ENCODE peak calls at places on chromosomes 7 and 10, in nine cellular contexts. One of them, this sample, is unnamed.

GRCh38 chr10:35448687-35449662 is 112.7 kb downstream of the CCNY start:
- DNase-seq in ovary: peak
- DNase-seq in ascending aorta: no peak
- DNase-seq in A549: no peak
- DNase-seq in tibial artery: no peak
- DNase-seq in upper lobe of right lung: no peak
- DNase-seq in suprapubic skin: no peak
- DNase-seq in GM12878: no peak
- DNase-seq in Peyer's patch: no peak
- DNase-seq in this sample: no peak

GRCh38 chr7:43303740-43304241 is 191.3 kb downstream of the HECW1 start:
- DNase-seq in ovary: peak
- DNase-seq in ascending aorta: no peak
- DNase-seq in A549: no peak
- DNase-seq in tibial artery: no peak
- DNase-seq in upper lobe of right lung: no peak
- DNase-seq in suprapubic skin: no peak
- DNase-seq in GM12878: no peak
- DNase-seq in Peyer's patch: no peak
- DNase-seq in this sample: no peak

GRCh38 chr7:33669251-33669670 is 236.1 kb upstream of the BMPER start:
- DNase-seq in ovary: no peak
- DNase-seq in ascending aorta: no peak
- DNase-seq in A549: no peak
- DNase-seq in tibial artery: no peak
- DNase-seq in upper lobe of right lung: no peak
- DNase-seq in suprapubic skin: no peak
- DNase-seq in GM12878: no peak
- DNase-seq in Peyer's patch: no peak
- DNase-seq in this sample: no peak

GRCh38 chr7:45689797-45690761 is 115.9 kb downstream of the ADCY1 start:
- DNase-seq in ovary: peak
- DNase-seq in ascending aorta: peak
- DNase-seq in A549: no peak
- DNase-seq in tibial artery: no peak
- DNase-seq in upper lobe of right lung: peak
- DNase-seq in suprapubic skin: peak
- DNase-seq in GM12878: no peak
- DNase-seq in Peyer's patch: peak
- DNase-seq in this sample: no peak

GRCh38 chr7:699260-700170 is 27.0 kb upstream of the DNAAF5 start:
- DNase-seq in ovary: no peak
- DNase-seq in ascending aorta: peak
- DNase-seq in A549: no peak
- DNase-seq in tibial artery: no peak
- DNase-seq in upper lobe of right lung: peak
- DNase-seq in suprapubic skin: peak
- DNase-seq in GM12878: no peak
- DNase-seq in Peyer's patch: no peak
- DNase-seq in this sample: no peak

GRCh38 chr10:98274562-98274961 is 6.6 kb upstream of the LOXL4 start:
- DNase-seq in ovary: no peak
- DNase-seq in ascending aorta: peak
- DNase-seq in A549: no peak
- DNase-seq in tibial artery: no peak
- DNase-seq in upper lobe of right lung: no peak
- DNase-seq in suprapubic skin: no peak
- DNase-seq in GM12878: no peak
- DNase-seq in Peyer's patch: no peak
- DNase-seq in this sample: no peak

GRCh38 chr10:121597504-121598241 is 571 bp downstream of the FGFR2 start:
- DNase-seq in ovary: peak
- DNase-seq in ascending aorta: no peak
- DNase-seq in A549: no peak
- DNase-seq in tibial artery: no peak
- DNase-seq in upper lobe of right lung: no peak
- DNase-seq in suprapubic skin: peak
- DNase-seq in GM12878: no peak
- DNase-seq in Peyer's patch: no peak
- DNase-seq in this sample: no peak

GRCh38 chr10:124652200-124652599 is 92.0 kb downstream of the FAM53B start:
- DNase-seq in ovary: no peak
- DNase-seq in ascending aorta: no peak
- DNase-seq in A549: no peak
- DNase-seq in tibial artery: no peak
- DNase-seq in upper lobe of right lung: no peak
- DNase-seq in suprapubic skin: no peak
- DNase-seq in GM12878: no peak
- DNase-seq in Peyer's patch: no peak
- DNase-seq in this sample: no peak

GRCh38 chr7:109695386-109695785 is 1125.7 kb downstream of the DNAJB9 start:
- DNase-seq in ovary: no peak
- DNase-seq in ascending aorta: no peak
- DNase-seq in A549: no peak
- DNase-seq in tibial artery: no peak
- DNase-seq in upper lobe of right lung: no peak
- DNase-seq in suprapubic skin: no peak
- DNase-seq in GM12878: no peak
- DNase-seq in Peyer's patch: no peak
- DNase-seq in this sample: no peak

GRCh38 chr10:124026337-124026939 is 67.0 kb downstream of the CHST15 start:
- DNase-seq in ovary: no peak
- DNase-seq in ascending aorta: no peak
- DNase-seq in A549: no peak
- DNase-seq in tibial artery: no peak
- DNase-seq in upper lobe of right lung: no peak
- DNase-seq in suprapubic skin: no peak
- DNase-seq in GM12878: no peak
- DNase-seq in Peyer's patch: no peak
- DNase-seq in this sample: no peak

GRCh38 chr10:103197177-103197576 is 4.1 kb upstream of the NT5C2 start:
- DNase-seq in ovary: no peak
- DNase-seq in ascending aorta: peak
- DNase-seq in A549: peak
- DNase-seq in tibial artery: peak
- DNase-seq in upper lobe of right lung: no peak
- DNase-seq in suprapubic skin: peak
- DNase-seq in GM12878: no peak
- DNase-seq in Peyer's patch: peak
- DNase-seq in this sample: no peak

GRCh38 chr7:107594961-107595737 is 15.1 kb downstream of the BCAP29 start:
- DNase-seq in ovary: no peak
- DNase-seq in ascending aorta: peak
- DNase-seq in A549: no peak
- DNase-seq in tibial artery: no peak
- DNase-seq in upper lobe of right lung: no peak
- DNase-seq in suprapubic skin: no peak
- DNase-seq in GM12878: no peak
- DNase-seq in Peyer's patch: no peak
- DNase-seq in this sample: no peak

GRCh38 chr7:117090820-117091219 is 137.5 kb downstream of the ST7 start:
- DNase-seq in ovary: no peak
- DNase-seq in ascending aorta: no peak
- DNase-seq in A549: no peak
- DNase-seq in tibial artery: no peak
- DNase-seq in upper lobe of right lung: no peak
- DNase-seq in suprapubic skin: no peak
- DNase-seq in GM12878: no peak
- DNase-seq in Peyer's patch: no peak
- DNase-seq in this sample: no peak

DNA sequence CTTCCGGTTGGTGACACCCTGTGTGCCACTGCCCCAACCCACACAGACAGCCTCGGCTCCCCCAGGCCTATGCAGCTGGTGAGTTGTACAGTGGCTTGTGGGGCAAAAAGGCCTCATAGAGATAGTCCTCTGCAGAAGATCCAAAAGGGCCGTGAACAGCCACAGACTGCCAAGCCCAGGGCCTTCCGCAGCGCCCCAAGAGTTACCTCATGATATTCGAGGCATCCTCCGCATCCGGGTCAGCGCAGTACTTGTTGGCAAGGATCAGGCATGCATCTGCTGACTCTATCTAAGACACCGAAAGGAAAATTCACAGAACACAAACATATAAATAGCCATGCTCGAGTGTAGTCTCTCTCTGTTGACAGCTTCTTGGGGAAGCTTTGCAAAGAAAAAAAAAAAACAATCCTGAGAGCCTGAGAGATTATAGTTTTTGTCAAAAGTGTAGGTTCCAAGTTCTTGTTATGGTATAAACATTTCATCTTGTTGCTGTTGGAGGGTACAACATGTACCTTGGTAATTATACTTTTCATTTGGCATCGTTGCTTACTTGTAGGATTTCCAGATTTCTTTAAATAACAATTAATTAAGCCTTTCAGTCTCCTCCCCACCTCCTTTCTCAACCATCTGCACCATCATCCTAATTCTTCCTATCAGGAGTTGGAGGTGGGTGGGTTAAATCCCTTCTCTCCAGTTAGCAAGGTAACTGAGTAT is 553.0 kb downstream of the KCNMA1 start:
- DNase-seq in ovary: peak
- DNase-seq in ascending aorta: no peak
- DNase-seq in A549: no peak
- DNase-seq in tibial artery: no peak
- DNase-seq in upper lobe of right lung: no peak
- DNase-seq in suprapubic skin: no peak
- DNase-seq in GM12878: no peak
- DNase-seq in Peyer's patch: no peak
- DNase-seq in this sample: no peak
- H3K27ac ChIP-seq in ovary: no peak
- H3K27ac ChIP-seq in ascending aorta: peak
- H3K27ac ChIP-seq in A549: no peak
- H3K27ac ChIP-seq in tibial artery: no peak
- H3K27ac ChIP-seq in upper lobe of right lung: no peak
- H3K27ac ChIP-seq in suprapubic skin: no peak
- H3K27ac ChIP-seq in GM12878: no peak
- H3K27ac ChIP-seq in Peyer's patch: no peak
- H3K27ac ChIP-seq in this sample: no peak

GRCh38 chr10:28177944-28178637 is 124.8 kb downstream of the MPP7 start:
- DNase-seq in ovary: no peak
- DNase-seq in ascending aorta: no peak
- DNase-seq in A549: no peak
- DNase-seq in tibial artery: no peak
- DNase-seq in upper lobe of right lung: no peak
- DNase-seq in suprapubic skin: no peak
- DNase-seq in GM12878: no peak
- DNase-seq in Peyer's patch: no peak
- DNase-seq in this sample: no peak
- H3K4me3 ChIP-seq in ovary: peak
- H3K4me3 ChIP-seq in ascending aorta: peak
- H3K4me3 ChIP-seq in A549: no peak
- H3K4me3 ChIP-seq in tibial artery: peak
- H3K4me3 ChIP-seq in upper lobe of right lung: peak
- H3K4me3 ChIP-seq in suprapubic skin: no peak
- H3K4me3 ChIP-seq in GM12878: no peak
- H3K4me3 ChIP-seq in Peyer's patch: peak
- H3K4me3 ChIP-seq in this sample: no peak

GRCh38 chr7:101803203-101804086 is 14.0 kb upstream of the CUX1 start:
- DNase-seq in ovary: no peak
- DNase-seq in ascending aorta: no peak
- DNase-seq in A549: no peak
- DNase-seq in tibial artery: no peak
- DNase-seq in upper lobe of right lung: no peak
- DNase-seq in suprapubic skin: no peak
- DNase-seq in GM12878: no peak
- DNase-seq in Peyer's patch: no peak
- DNase-seq in this sample: no peak

GRCh38 chr7:101804087-101804631 is 13.3 kb upstream of the CUX1 start:
- DNase-seq in ovary: no peak
- DNase-seq in ascending aorta: no peak
- DNase-seq in A549: no peak
- DNase-seq in tibial artery: no peak
- DNase-seq in upper lobe of right lung: no peak
- DNase-seq in suprapubic skin: no peak
- DNase-seq in GM12878: no peak
- DNase-seq in Peyer's patch: no peak
- DNase-seq in this sample: no peak

DNA sequence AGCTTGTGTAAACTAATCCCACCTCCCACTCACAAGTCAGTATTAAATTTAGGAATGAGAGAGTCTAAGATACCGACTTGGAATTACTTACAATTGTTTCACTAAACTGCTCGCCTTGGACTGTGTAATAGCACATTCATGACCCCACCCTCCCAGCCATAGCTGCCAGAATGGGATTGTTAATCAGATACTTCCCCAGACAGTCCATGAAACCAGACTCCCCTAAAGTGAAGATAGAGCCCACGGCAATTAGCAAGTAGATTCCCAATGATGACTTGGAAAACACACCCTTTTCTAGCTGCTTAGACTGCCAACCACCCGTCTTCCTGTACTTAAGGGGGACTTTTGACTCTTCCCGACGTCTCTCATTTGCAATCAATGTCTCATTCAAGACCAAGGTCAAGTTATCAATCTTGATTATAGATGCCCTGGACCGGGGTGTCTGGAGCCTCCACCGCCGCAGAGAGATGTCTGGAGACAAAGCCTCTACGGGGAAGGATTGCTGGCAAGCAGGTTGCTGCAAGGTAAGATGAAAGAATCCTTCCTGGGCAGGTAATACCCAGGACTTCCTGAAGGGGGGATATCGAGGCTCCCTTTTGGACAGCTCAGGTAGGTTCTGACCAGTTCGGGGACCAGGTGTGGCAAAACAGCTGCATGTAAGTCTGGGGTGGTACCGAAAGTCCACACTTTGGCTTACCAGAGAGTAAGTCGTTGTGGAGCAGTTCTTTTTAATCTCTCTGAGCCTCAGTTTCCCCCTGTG is 12.6 kb upstream of the CUX1 start:
- DNase-seq in ovary: no peak
- DNase-seq in ascending aorta: no peak
- DNase-seq in A549: peak
- DNase-seq in tibial artery: no peak
- DNase-seq in upper lobe of right lung: no peak
- DNase-seq in suprapubic skin: no peak
- DNase-seq in GM12878: no peak
- DNase-seq in Peyer's patch: no peak
- DNase-seq in this sample: no peak
- TF ChIP-seq CTCF in ovary: no peak
- TF ChIP-seq CTCF in ascending aorta: no peak
- TF ChIP-seq CTCF in A549: no peak
- TF ChIP-seq CTCF in tibial artery: no peak
- TF ChIP-seq CTCF in upper lobe of right lung: peak
- TF ChIP-seq CTCF in suprapubic skin: no peak
- TF ChIP-seq CTCF in GM12878: peak
- TF ChIP-seq CTCF in Peyer's patch: peak
- TF ChIP-seq CTCF in this sample: peak

GRCh38 chr10:45227042-45227441 is 88.4 kb downstream of the OR13A1 start:
- DNase-seq in ovary: no peak
- DNase-seq in ascending aorta: no peak
- DNase-seq in A549: no peak
- DNase-seq in tibial artery: no peak
- DNase-seq in upper lobe of right lung: no peak
- DNase-seq in suprapubic skin: no peak
- DNase-seq in GM12878: no peak
- DNase-seq in Peyer's patch: no peak
- DNase-seq in this sample: no peak
- H3K27ac ChIP-seq in ovary: no peak
- H3K27ac ChIP-seq in ascending aorta: no peak
- H3K27ac ChIP-seq in A549: no peak
- H3K27ac ChIP-seq in tibial artery: no peak
- H3K27ac ChIP-seq in upper lobe of right lung: no peak
- H3K27ac ChIP-seq in suprapubic skin: no peak
- H3K27ac ChIP-seq in GM12878: no peak
- H3K27ac ChIP-seq in Peyer's patch: no peak
- H3K27ac ChIP-seq in this sample: no peak